ENCODE peak calls at places on chromosomes 7 and 10, in six cellular contexts. One of them, this sample, is unnamed.

GRCh38 chr7:45026984-45027773 is 27.2 kb downstream of the CCM2 start:
- DNase-seq in mammary epithelial cell: peak
- DNase-seq in neuronal stem cell: no peak
- DNase-seq in GM23248: peak
- DNase-seq in SK-N-SH: no peak
- DNase-seq in HCT116: no peak
- DNase-seq in this sample: no peak

GRCh38 chr10:119360181-119360921 is 153.0 kb downstream of the GRK5 start:
- DNase-seq in SK-N-SH: no peak
- DNase-seq in neuronal stem cell: no peak
- DNase-seq in mammary epithelial cell: no peak
- DNase-seq in HCT116: no peak
- DNase-seq in GM23248: peak
- DNase-seq in this sample: no peak

GRCh38 chr7:87179180-87179579 is 26.9 kb downstream of the DMTF1 start:
- DNase-seq in GM23248: no peak
- DNase-seq in mammary epithelial cell: no peak
- DNase-seq in SK-N-SH: no peak
- DNase-seq in neuronal stem cell: no peak
- DNase-seq in HCT116: no peak
- DNase-seq in this sample: no peak

GRCh38 chr10:2949948-2950354 is 117.4 kb upstream of the PFKP start:
- DNase-seq in GM23248: peak
- DNase-seq in neuronal stem cell: no peak
- DNase-seq in SK-N-SH: no peak
- DNase-seq in mammary epithelial cell: peak
- DNase-seq in HCT116: no peak
- DNase-seq in this sample: no peak

GRCh38 chr7:12092499-12093130 is 118.5 kb upstream of the TMEM106B start:
- DNase-seq in HCT116: no peak
- DNase-seq in mammary epithelial cell: no peak
- DNase-seq in neuronal stem cell: no peak
- DNase-seq in SK-N-SH: no peak
- DNase-seq in GM23248: no peak
- DNase-seq in this sample: no peak

GRCh38 chr7:40673285-40673684 is 538.5 kb downstream of the SUGCT start:
- DNase-seq in mammary epithelial cell: peak
- DNase-seq in SK-N-SH: no peak
- DNase-seq in HCT116: no peak
- DNase-seq in neuronal stem cell: no peak
- DNase-seq in GM23248: peak
- DNase-seq in this sample: no peak

GRCh38 chr10:48501226-48501625 is 103.6 kb downstream of the ARHGAP22 start:
- DNase-seq in neuronal stem cell: no peak
- DNase-seq in mammary epithelial cell: no peak
- DNase-seq in GM23248: no peak
- DNase-seq in SK-N-SH: no peak
- DNase-seq in HCT116: no peak
- DNase-seq in this sample: no peak

GRCh38 chr10:78452782-78453181 is 419.1 kb downstream of the RPS24 start:
- DNase-seq in GM23248: no peak
- DNase-seq in SK-N-SH: no peak
- DNase-seq in mammary epithelial cell: no peak
- DNase-seq in neuronal stem cell: no peak
- DNase-seq in HCT116: no peak
- DNase-seq in this sample: no peak

GRCh38 chr7:93592588-93593266 is 18.2 kb upstream of the CALCR start:
- DNase-seq in HCT116: no peak
- DNase-seq in GM23248: no peak
- DNase-seq in SK-N-SH: no peak
- DNase-seq in mammary epithelial cell: no peak
- DNase-seq in neuronal stem cell: no peak
- DNase-seq in this sample: no peak

GRCh38 chr10:71597821-71598498 is 121.6 kb downstream of the C10orf105 start:
- DNase-seq in SK-N-SH: no peak
- DNase-seq in GM23248: peak
- DNase-seq in mammary epithelial cell: no peak
- DNase-seq in neuronal stem cell: no peak
- DNase-seq in HCT116: no peak
- DNase-seq in this sample: no peak

GRCh38 chr10:44990965-44991364 is 9.8 kb upstream of the ZNF22 start:
- DNase-seq in SK-N-SH: no peak
- DNase-seq in HCT116: no peak
- DNase-seq in neuronal stem cell: no peak
- DNase-seq in mammary epithelial cell: no peak
- DNase-seq in GM23248: no peak
- DNase-seq in this sample: peak

GRCh38 chr7:90726120-90726519 is 130.0 kb downstream of the CDK14 start:
- DNase-seq in SK-N-SH: no peak
- DNase-seq in neuronal stem cell: no peak
- DNase-seq in mammary epithelial cell: peak
- DNase-seq in GM23248: peak
- DNase-seq in HCT116: no peak
- DNase-seq in this sample: no peak

GRCh38 chr10:105770813-105771212 is 1129.7 kb downstream of the SORCS3 start:
- DNase-seq in SK-N-SH: no peak
- DNase-seq in mammary epithelial cell: no peak
- DNase-seq in GM23248: no peak
- DNase-seq in HCT116: no peak
- DNase-seq in neuronal stem cell: no peak
- DNase-seq in this sample: peak

GRCh38 chr7:18799899-18800298 is 304.4 kb downstream of the HDAC9 start:
- DNase-seq in GM23248: no peak
- DNase-seq in SK-N-SH: no peak
- DNase-seq in neuronal stem cell: no peak
- DNase-seq in HCT116: no peak
- DNase-seq in mammary epithelial cell: no peak
- DNase-seq in this sample: no peak

GRCh38 chr7:100509213-100509612 is 25.5 kb downstream of the NYAP1 start:
- DNase-seq in GM23248: peak
- DNase-seq in HCT116: no peak
- DNase-seq in neuronal stem cell: no peak
- DNase-seq in SK-N-SH: no peak
- DNase-seq in mammary epithelial cell: peak
- DNase-seq in this sample: no peak

GRCh38 chr10:121595806-121596667 is 2.2 kb downstream of the FGFR2 start:
- DNase-seq in GM23248: no peak
- DNase-seq in neuronal stem cell: peak
- DNase-seq in mammary epithelial cell: peak
- DNase-seq in SK-N-SH: no peak
- DNase-seq in HCT116: no peak
- DNase-seq in this sample: peak

GRCh38 chr7:159015081-159015893 is 129.4 kb downstream of the VIPR2 start:
- DNase-seq in mammary epithelial cell: peak
- DNase-seq in neuronal stem cell: no peak
- DNase-seq in GM23248: peak
- DNase-seq in SK-N-SH: no peak
- DNase-seq in HCT116: no peak
- DNase-seq in this sample: peak

GRCh38 chr7:135755351-135755753 is 6.7 kb upstream of the FAM180A start:
- DNase-seq in GM23248: no peak
- DNase-seq in SK-N-SH: no peak
- DNase-seq in HCT116: no peak
- DNase-seq in neuronal stem cell: no peak
- DNase-seq in mammary epithelial cell: no peak
- DNase-seq in this sample: no peak

GRCh38 chr10:63711866-63712716 is 190.9 kb downstream of the REEP3 start:
- DNase-seq in neuronal stem cell: no peak
- DNase-seq in GM23248: peak
- DNase-seq in mammary epithelial cell: peak
- DNase-seq in SK-N-SH: peak
- DNase-seq in HCT116: peak
- DNase-seq in this sample: no peak

GRCh38 chr10:101028446-101029244 is 2.3 kb downstream of the PDZD7 start:
- DNase-seq in mammary epithelial cell: no peak
- DNase-seq in SK-N-SH: peak
- DNase-seq in neuronal stem cell: no peak
- DNase-seq in HCT116: no peak
- DNase-seq in GM23248: peak
- DNase-seq in this sample: no peak

GRCh38 chr10:34641147-34641912 is 173.8 kb downstream of the PARD3 start:
- DNase-seq in SK-N-SH: no peak
- DNase-seq in mammary epithelial cell: no peak
- DNase-seq in HCT116: no peak
- DNase-seq in neuronal stem cell: no peak
- DNase-seq in GM23248: no peak
- DNase-seq in this sample: peak

GRCh38 chr10:6171891-6172354 is 30.8 kb upstream of the PFKFB3 start:
- DNase-seq in GM23248: peak
- DNase-seq in SK-N-SH: no peak
- DNase-seq in neuronal stem cell: no peak
- DNase-seq in mammary epithelial cell: no peak
- DNase-seq in HCT116: no peak
- DNase-seq in this sample: no peak

GRCh38 chr7:46205478-46205877 is 284.4 kb upstream of the IGFBP3 start:
- DNase-seq in neuronal stem cell: no peak
- DNase-seq in HCT116: no peak
- DNase-seq in GM23248: no peak
- DNase-seq in SK-N-SH: no peak
- DNase-seq in mammary epithelial cell: peak
- DNase-seq in this sample: no peak

GRCh38 chr10:52951819-52952218 is 179.2 kb upstream of the MBL2 start:
- DNase-seq in HCT116: no peak
- DNase-seq in GM23248: peak
- DNase-seq in neuronal stem cell: peak
- DNase-seq in SK-N-SH: no peak
- DNase-seq in mammary epithelial cell: peak
- DNase-seq in this sample: peak

GRCh38 chr10:32065871-32066270 is 9.6 kb upstream of the KIF5B start:
- DNase-seq in neuronal stem cell: no peak
- DNase-seq in mammary epithelial cell: peak
- DNase-seq in HCT116: no peak
- DNase-seq in SK-N-SH: no peak
- DNase-seq in GM23248: peak
- DNase-seq in this sample: no peak

GRCh38 chr7:41224063-41224763 is 478.7 kb downstream of the INHBA start:
- DNase-seq in GM23248: peak
- DNase-seq in neuronal stem cell: no peak
- DNase-seq in HCT116: peak
- DNase-seq in SK-N-SH: no peak
- DNase-seq in mammary epithelial cell: peak
- DNase-seq in this sample: no peak

GRCh38 chr7:29970158-29970557 is 19.4 kb downstream of the SCRN1 start:
- DNase-seq in SK-N-SH: no peak
- DNase-seq in neuronal stem cell: no peak
- DNase-seq in mammary epithelial cell: no peak
- DNase-seq in HCT116: no peak
- DNase-seq in GM23248: no peak
- DNase-seq in this sample: no peak

GRCh38 chr10:132551808-132552130 is 14.2 kb downstream of the INPP5A start:
- DNase-seq in mammary epithelial cell: no peak
- DNase-seq in neuronal stem cell: no peak
- DNase-seq in SK-N-SH: no peak
- DNase-seq in GM23248: no peak
- DNase-seq in HCT116: no peak
- DNase-seq in this sample: no peak
- H3K9ac ChIP-seq in mammary epithelial cell: no peak
- H3K9ac ChIP-seq in neuronal stem cell: no peak
- H3K9ac ChIP-seq in SK-N-SH: no peak
- H3K9ac ChIP-seq in GM23248: no peak
- H3K9ac ChIP-seq in HCT116: no peak
- H3K9ac ChIP-seq in this sample: no peak

GRCh38 chr7:138663741-138664710 is 37.1 kb downstream of the SVOPL start:
- DNase-seq in HCT116: no peak
- DNase-seq in neuronal stem cell: no peak
- DNase-seq in SK-N-SH: peak
- DNase-seq in mammary epithelial cell: no peak
- DNase-seq in GM23248: peak
- DNase-seq in this sample: peak
- H3K9ac ChIP-seq in HCT116: no peak
- H3K9ac ChIP-seq in neuronal stem cell: peak
- H3K9ac ChIP-seq in SK-N-SH: no peak
- H3K9ac ChIP-seq in mammary epithelial cell: no peak
- H3K9ac ChIP-seq in GM23248: no peak
- H3K9ac ChIP-seq in this sample: peak

GRCh38 chr7:31311465-31312074 is 29.0 kb downstream of the NEUROD6 start:
- DNase-seq in SK-N-SH: no peak
- DNase-seq in HCT116: no peak
- DNase-seq in mammary epithelial cell: no peak
- DNase-seq in neuronal stem cell: no peak
- DNase-seq in GM23248: no peak
- DNase-seq in this sample: peak
- H3K9ac ChIP-seq in SK-N-SH: no peak
- H3K9ac ChIP-seq in HCT116: no peak
- H3K9ac ChIP-seq in mammary epithelial cell: no peak
- H3K9ac ChIP-seq in neuronal stem cell: no peak
- H3K9ac ChIP-seq in GM23248: no peak
- H3K9ac ChIP-seq in this sample: peak

DNA sequence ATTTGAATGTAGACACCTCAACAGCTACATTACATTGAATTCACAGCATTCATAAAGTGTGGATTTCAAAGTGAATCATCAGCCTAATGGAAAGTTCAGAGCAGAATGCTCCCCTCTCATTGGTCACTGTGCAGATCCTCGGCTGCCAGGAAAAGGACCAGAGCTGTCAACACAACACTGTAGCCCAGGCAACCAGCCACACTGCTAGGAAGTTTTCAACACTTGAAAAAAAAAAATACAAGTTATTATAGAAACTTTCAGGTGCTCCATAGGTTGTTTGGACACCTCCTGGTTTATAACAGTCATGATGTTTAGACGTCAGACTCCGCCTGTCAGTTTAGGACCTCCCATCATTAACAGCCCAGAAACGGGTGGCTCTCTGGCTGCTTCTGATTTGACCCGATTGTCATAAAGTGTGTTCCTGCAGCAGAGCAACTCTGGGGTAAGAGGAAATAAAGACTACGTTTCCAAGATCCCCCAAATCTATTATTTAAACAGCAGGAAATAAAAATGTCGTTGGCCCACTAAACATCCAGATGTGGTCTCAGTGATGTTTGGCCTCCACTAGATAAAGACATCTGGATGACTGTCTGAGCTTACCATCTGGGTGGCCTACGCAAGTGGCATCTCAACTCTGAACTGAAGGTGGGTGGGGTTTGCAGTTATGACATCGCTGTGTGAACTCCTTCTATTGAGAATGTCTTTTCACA is 117.4 kb downstream of the CABCOCO1 start:
- DNase-seq in HCT116: no peak
- DNase-seq in neuronal stem cell: no peak
- DNase-seq in GM23248: peak
- DNase-seq in SK-N-SH: no peak
- DNase-seq in mammary epithelial cell: peak
- DNase-seq in this sample: no peak
- H3K9ac ChIP-seq in HCT116: no peak
- H3K9ac ChIP-seq in neuronal stem cell: no peak
- H3K9ac ChIP-seq in GM23248: peak
- H3K9ac ChIP-seq in SK-N-SH: no peak
- H3K9ac ChIP-seq in mammary epithelial cell: no peak
- H3K9ac ChIP-seq in this sample: no peak